ENCODE peak calls at places on chromosomes 4 and X, in eight cellular contexts. V, A, Q, H, F, P, L and U are unnamed samples. For H3K27me3, the result is how much of the 10 kb centered on the place peaks cover.

GRCh38 chr4:42344749-42345148 is 52.5 kb upstream of the SHISA3 start:
- DNase-seq in F (no peak), P (no peak), V (no peak), H (no peak), A (no peak), L (no peak), Q (no peak), U (no peak)

GRCh38 chr4:128191115-128191897 is 96.3 kb downstream of the PGRMC2 start:
- DNase-seq in Q (peak), H (peak), F (peak), L (peak), A (peak), P (no peak), V (peak), U (peak)

GRCh38 chr4:170697845-170698244 is 608.1 kb upstream of the AADAT start:
- DNase-seq in V (no peak), P (no peak), L (no peak), A (no peak), H (no peak), F (no peak), Q (no peak), U (no peak)

GRCh38 chrX:54043696-54044125 is 562 bp downstream of the PHF8 start:
- DNase-seq in A (peak), F (peak), P (peak), L (peak), V (no peak), H (peak), Q (peak), U (no peak)

GRCh38 chr4:175234162-175234561 is 316.0 kb downstream of the ADAM29 start:
- DNase-seq in P (no peak), V (no peak), Q (no peak), H (no peak), A (no peak), F (no peak), L (no peak), U (no peak)

GRCh38 chrX:16786791-16787735 is 797 bp downstream of the TXLNG start:
- DNase-seq in F (peak), H (no peak), A (peak), Q (peak), P (peak), V (peak), L (peak), U (peak)

GRCh38 chrX:95764972-95765451 is 919.6 kb upstream of the DIAPH2 start:
- DNase-seq in F (no peak), L (peak), Q (peak), A (peak), P (no peak), V (peak), H (peak), U (no peak)

GRCh38 chr4:2902126-2902525 is 58.5 kb downstream of the ADD1 start:
- DNase-seq in P (no peak), F (no peak), H (no peak), Q (no peak), V (no peak), A (no peak), L (no peak), U (no peak)

GRCh38 chr4:41683321-41683720 is 65.2 kb downstream of the PHOX2B start:
- DNase-seq in Q (no peak), V (no peak), P (no peak), F (no peak), H (no peak), L (no peak), A (peak), U (no peak)

GRCh38 chr4:117768610-117769009 is 265.7 kb upstream of the NDST3 start:
- DNase-seq in Q (no peak), A (no peak), H (no peak), V (no peak), P (no peak), L (no peak), F (no peak), U (no peak)

GRCh38 chr4:67922697-67923096 is 38.9 kb upstream of the TMPRSS11D start:
- DNase-seq in V (no peak), L (no peak), A (peak), F (no peak), P (no peak), Q (no peak), H (peak), U (no peak)

GRCh38 chr4:188619456-188620149 is 480.4 kb downstream of the TRIML1 start:
- DNase-seq in P (no peak), V (no peak), A (no peak), H (no peak), L (peak), F (no peak), Q (peak), U (no peak)

GRCh38 chr4:184450045-184450444 is 24.3 kb downstream of the IRF2 start:
- DNase-seq in P (no peak), V (peak), F (no peak), A (peak), Q (no peak), L (no peak), H (peak), U (no peak)

GRCh38 chr4:151540728-151541437 is 131.9 kb downstream of the FHIP1A start:
- DNase-seq in Q (no peak), A (peak), V (peak), P (no peak), L (no peak), F (no peak), H (peak), U (no peak)

GRCh38 chr4:28868831-28869230 is 1851.3 kb upstream of the PCDH7 start:
- DNase-seq in Q (no peak), V (peak), F (no peak), L (no peak), H (peak), A (no peak), P (no peak), U (no peak)

GRCh38 chr4:175531405-175532091 is 280.5 kb downstream of the GPM6A start:
- DNase-seq in L (no peak), Q (no peak), F (no peak), P (no peak), A (peak), V (peak), H (peak), U (no peak)

GRCh38 chr4:72340803-72341431 is 228.1 kb downstream of the ADAMTS3 start:
- DNase-seq in A (peak), Q (no peak), P (no peak), F (no peak), H (peak), L (no peak), V (peak), U (no peak)

GRCh38 chr4:88457307-88458090 is 580 bp downstream of the HERC5 start:
- DNase-seq in V (no peak), A (peak), L (peak), H (peak), F (peak), Q (peak), P (peak), U (peak)

GRCh38 chr4:168483786-168484185 is 3.5 kb upstream of the DDX60L start:
- DNase-seq in P (no peak), Q (no peak), H (peak), F (no peak), A (peak), V (no peak), L (no peak), U (no peak)

GRCh38 chr4:20368926-20369325 is 117.2 kb downstream of the SLIT2 start:
- DNase-seq in P (no peak), Q (no peak), V (peak), A (peak), L (no peak), H (peak), F (no peak), U (no peak)

GRCh38 chrX:69153060-69153730 is 12.1 kb downstream of the PJA1 start:
- DNase-seq in H (no peak), P (no peak), L (peak), A (no peak), Q (peak), V (peak), F (no peak), U (no peak)

GRCh38 chrX:13254076-13254785 is 65.6 kb downstream of the ATXN3L start:
- DNase-seq in A (peak), V (peak), Q (no peak), L (peak), F (peak), H (peak), P (no peak), U (peak)

GRCh38 chrX:42127563-42127962 is 204.2 kb upstream of the CASK start:
- DNase-seq in A (no peak), F (no peak), H (no peak), Q (no peak), P (no peak), V (no peak), L (no peak), U (no peak)

GRCh38 chrX:67546496-67547423 is 2.9 kb downstream of the AR start:
- DNase-seq in P (peak), Q (peak), F (no peak), A (peak), L (peak), V (no peak), H (no peak), U (no peak)

GRCh38 chr4:119550857-119551532 is 77.6 kb downstream of the PDE5A start:
- DNase-seq in F (no peak), L (peak), P (no peak), V (no peak), Q (peak), H (peak), A (peak), U (no peak)

GRCh38 chr4:88211473-88212252 is 53.2 kb upstream of the ABCG2 start:
- DNase-seq in L (peak), F (no peak), Q (peak), A (peak), H (peak), P (no peak), V (peak), U (no peak)

GRCh38 chr4:24842356-24842755 is 47.0 kb downstream of the SOD3 start:
- DNase-seq in F (no peak), V (no peak), L (no peak), A (no peak), P (no peak), Q (no peak), H (no peak), U (no peak)

GRCh38 chrX:13094780-13095425 is 50.5 kb upstream of the FAM9C start:
- DNase-seq in F (no peak), Q (no peak), H (peak), V (peak), A (no peak), L (peak), P (no peak), U (no peak)

GRCh38 chrX:6708041-6708440 is 173.1 kb upstream of the VCX3A start:
- DNase-seq in A (no peak), F (no peak), P (no peak), V (no peak), H (no peak), Q (no peak), L (no peak), U (no peak)

GRCh38 chrX:113906168-113906567 is 677.7 kb upstream of the HTR2C start:
- DNase-seq in P (no peak), L (peak), F (no peak), A (no peak), V (no peak), Q (no peak), H (peak), U (no peak)

GRCh38 chrX:20513185-20513584 is 246.5 kb upstream of the RPS6KA3 start:
- DNase-seq in P (no peak), F (no peak), A (no peak), L (no peak), V (no peak), H (peak), Q (no peak), U (no peak)

GRCh38 chrX:39907964-39908616 is 189.7 kb downstream of the BCOR start:
- DNase-seq in L (no peak), F (no peak), V (peak), H (peak), A (peak), P (no peak), Q (peak), U (peak)

GRCh38 chr4:100391086-100391485 is 126.7 kb downstream of the EMCN start:
- DNase-seq in V (no peak), L (no peak), A (no peak), F (no peak), H (no peak), P (no peak), Q (no peak), U (no peak)

GRCh38 chrX:1717326-1717725 is 102.5 kb downstream of the ASMT start:
- DNase-seq in V (no peak), F (no peak), Q (peak), A (no peak), H (no peak), L (no peak), P (no peak), U (no peak)

GRCh38 chr4:6332042-6332668 is 62.5 kb downstream of the WFS1 start:
- DNase-seq in Q (peak), F (no peak), H (no peak), V (peak), P (no peak), A (peak), L (peak), U (no peak)

GRCh38 chrX:119118780-119119395 is 8.7 kb downstream of the KIAA1210 start:
- DNase-seq in P (no peak), F (peak), L (peak), H (peak), A (peak), V (peak), Q (peak), U (peak)

GRCh38 chr4:81052119-81053068 is 21.9 kb downstream of the BMP3 start:
- DNase-seq in V (peak), A (peak), Q (peak), F (peak), P (no peak), L (peak), H (peak), U (peak)

GRCh38 chr4:111695677-111696076 is 449.6 kb upstream of the FAM241A start:
- DNase-seq in V (no peak), A (no peak), H (no peak), F (no peak), Q (no peak), P (no peak), L (no peak), U (no peak)
- H3K27me3 ChIP-seq in V (under half), A (under half), H (under half), F (under half), Q (under half), P (under half), L (under half), U (under half)

GRCh38 chrX:11010476-11010875 is 100.7 kb upstream of the HCCS start:
- DNase-seq in H (peak), L (no peak), A (peak), V (no peak), F (no peak), P (no peak), Q (no peak), U (no peak)
- H3K27me3 ChIP-seq in H (under half), L (under half), A (under half), V (under half), F (under half), P (under half), Q (under half), U (under half)

DNA sequence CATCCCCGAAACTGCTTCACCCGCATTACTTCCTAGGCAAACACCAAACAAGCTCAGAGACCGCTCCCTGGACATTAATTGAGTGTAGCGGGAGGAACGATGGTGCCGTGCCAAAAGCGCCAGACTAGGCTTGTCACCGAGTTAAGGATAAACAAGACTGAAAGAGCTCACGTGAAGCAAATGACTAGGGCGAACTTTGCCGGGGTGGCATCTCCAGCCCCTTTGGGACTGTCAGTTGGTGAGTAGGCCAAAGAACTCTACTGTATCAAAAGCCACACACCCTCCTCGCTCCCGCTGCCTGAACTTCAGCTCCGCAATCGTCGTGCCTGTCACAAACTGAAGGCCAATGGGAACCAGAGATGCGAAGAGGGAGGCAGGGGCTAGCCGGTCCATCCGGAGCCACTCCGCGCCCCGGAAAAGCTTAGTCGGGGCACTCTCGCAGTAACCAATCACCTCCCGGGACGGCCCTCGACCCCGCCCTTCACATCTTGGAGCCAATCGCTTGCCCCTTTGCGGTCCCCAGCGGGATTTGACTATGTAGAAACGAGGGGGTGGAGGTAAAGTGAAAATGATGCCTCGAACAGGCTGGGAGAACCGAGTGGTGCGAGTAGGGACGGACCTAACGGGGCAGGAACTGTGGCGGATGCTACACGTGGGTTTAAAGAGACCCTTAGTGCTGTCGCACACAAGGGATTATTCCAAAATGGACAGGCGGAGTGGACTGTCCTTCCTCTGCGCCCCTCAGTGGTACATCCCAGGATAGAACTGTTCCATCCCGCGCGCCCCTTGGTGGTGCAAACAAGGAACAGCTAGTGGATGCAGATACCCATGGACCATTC is 37.0 kb upstream of the FAM156A start:
- DNase-seq in L (peak), P (peak), V (peak), H (peak), A (peak), Q (peak), F (peak), U (peak)
- H3K27me3 ChIP-seq in L (under half), P (under half), V (under half), H (under half), A (under half), Q (under half), F (under half), U (under half)

DNA sequence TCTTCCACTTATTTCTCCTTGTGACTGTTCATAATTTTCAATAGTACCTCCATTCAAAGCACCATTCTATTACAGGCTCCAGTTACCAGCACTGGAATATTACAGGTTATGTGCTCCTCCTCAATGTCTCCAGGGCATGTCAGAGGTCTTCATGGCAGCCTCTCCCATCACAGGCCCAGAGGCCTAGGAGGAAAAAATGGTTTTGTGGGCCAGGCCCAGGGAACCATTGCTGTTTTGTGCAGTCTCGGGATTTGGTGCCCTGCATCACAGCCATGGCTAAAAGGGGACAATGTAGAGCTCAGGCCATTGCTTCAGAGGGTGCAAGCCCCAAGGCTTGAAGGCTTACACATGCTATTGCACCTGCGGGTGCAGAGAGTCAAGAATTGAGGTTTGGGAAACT is 7.2 kb upstream of the PNMA3 start:
- DNase-seq in F (no peak), P (no peak), V (no peak), Q (no peak), A (no peak), H (no peak), L (no peak), U (no peak)
- H3K27me3 ChIP-seq in F (under half), P (under half), V (under half), Q (under half), A (under half), H (under half), L (under half), U (under half)

GRCh38 chr4:788006-788635 is 37.8 kb downstream of the CPLX1 start:
- DNase-seq in A (no peak), H (no peak), L (no peak), P (peak), Q (no peak), F (no peak), V (no peak), U (peak)

GRCh38 chr4:787561-787981 is 38.4 kb downstream of the CPLX1 start:
- DNase-seq in P (peak), Q (peak), H (no peak), F (no peak), A (no peak), V (no peak), L (no peak), U (peak)

GRCh38 chr4:789571-790465 is 36.1 kb downstream of the CPLX1 start:
- DNase-seq in V (no peak), P (peak), H (no peak), A (no peak), L (no peak), Q (peak), F (no peak), U (peak)

GRCh38 chr4:790466-790820 is 35.5 kb downstream of the CPLX1 start:
- DNase-seq in A (no peak), V (no peak), L (no peak), F (no peak), Q (no peak), P (peak), H (no peak), U (peak)

GRCh38 chr4:788636-789297 is 37.2 kb downstream of the CPLX1 start:
- DNase-seq in A (no peak), F (no peak), Q (peak), V (no peak), P (peak), L (no peak), H (no peak), U (peak)
- H3K27me3 ChIP-seq in A (under half), F (under half), Q (half or more), V (under half), P (under half), L (half or more), H (under half), U (half or more)

DNA sequence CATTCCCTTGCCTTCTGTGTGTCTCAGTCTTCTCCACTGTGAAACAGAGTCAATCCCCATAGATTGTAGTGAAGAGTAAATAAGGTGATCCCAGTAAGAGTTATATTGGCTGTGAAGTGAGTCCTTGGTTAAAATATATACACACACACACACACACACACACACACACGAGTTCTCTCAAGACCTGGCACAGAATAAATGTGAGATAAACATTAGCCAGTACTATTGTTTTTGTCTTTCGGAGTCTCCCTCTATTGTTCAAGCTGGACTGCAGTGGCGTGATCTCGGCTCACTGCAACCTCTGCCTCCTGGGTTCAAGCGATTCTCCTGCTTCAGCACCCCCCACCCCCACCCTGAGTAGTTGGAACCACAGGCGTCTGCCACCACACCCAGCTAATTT is 44.8 kb upstream of the FAM156A start:
- DNase-seq in P (no peak), L (no peak), Q (no peak), A (no peak), V (no peak), F (no peak), H (no peak), U (no peak)
- H3K27me3 ChIP-seq in P (under half), L (under half), Q (under half), A (under half), V (under half), F (under half), H (under half), U (under half)

GRCh38 chrX:33014949-33015348 is 196.4 kb downstream of the DMD start:
- DNase-seq in H (no peak), Q (no peak), P (no peak), F (no peak), L (no peak), V (no peak), A (no peak), U (no peak)

DNA sequence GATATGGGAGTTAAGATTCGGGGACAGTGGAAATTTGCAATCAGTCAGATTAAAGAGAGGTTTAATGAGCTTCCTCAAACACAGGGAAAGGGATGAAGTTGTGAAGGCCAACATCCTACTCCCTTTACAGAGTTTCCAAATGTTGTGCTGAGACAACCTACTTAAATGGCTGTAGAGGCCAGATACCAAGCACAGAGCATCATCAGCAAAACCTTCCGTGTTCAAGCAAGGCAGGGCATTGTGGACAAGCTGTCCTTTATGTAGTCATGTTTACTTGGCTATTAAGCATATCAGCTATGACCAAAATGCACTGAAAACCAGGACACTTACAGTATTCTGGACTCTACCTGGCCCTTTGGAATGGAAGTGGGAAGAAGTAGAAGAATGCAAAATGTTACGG is 197.3 kb downstream of the DMD start:
- DNase-seq in H (no peak), F (no peak), V (no peak), P (no peak), A (no peak), L (no peak), Q (no peak), U (no peak)
- H3K27me3 ChIP-seq in H (under half), F (under half), V (under half), P (under half), A (under half), L (under half), Q (under half), U (under half)

GRCh38 chrX:107421337-107421736 is 28.1 kb upstream of the FRMPD3 start:
- DNase-seq in V (no peak), H (no peak), A (no peak), F (no peak), Q (no peak), L (no peak), P (no peak), U (no peak)
- H3K27me3 ChIP-seq in V (under half), H (under half), A (under half), F (under half), Q (under half), L (under half), P (under half), U (under half)